ENCODE peak calls at places on chromosomes 16 and 17, in five cellular contexts. O is A549, W is prostate gland, D is fibroblast of lung, G is psoas muscle. Y is an unnamed sample.

GRCh38 chr16:22210854-22211253 is 4.8 kb downstream of the EEF2K start:
- DNase-seq in O (no peak), W (no peak), D (no peak), G (no peak), Y (no peak)

GRCh38 chr17:4573682-4574081 is 10.6 kb upstream of the SMTNL2 start:
- DNase-seq in O (peak; percentile 67), W (no peak), D (no peak), G (peak; percentile 91), Y (no peak)

GRCh38 chr17:1019451-1019850 is 22.5 kb downstream of the TIMM22 start:
- DNase-seq in O (no peak), W (no peak), D (no peak), G (peak; percentile 51), Y (no peak)

GRCh38 chr16:81324808-81325207 is 10.0 kb downstream of the GAN start:
- DNase-seq in O (no peak), W (no peak), D (no peak), G (no peak), Y (no peak)

GRCh38 chr17:58005031-58005727 is 1.9 kb downstream of the SRSF1 start:
- DNase-seq in O (no peak), W (no peak), D (no peak), G (no peak), Y (peak; percentile 32)

GRCh38 chr16:30470632-30471007 is 1.9 kb upstream of the ITGAL start:
- DNase-seq in O (no peak), W (no peak), D (no peak), G (no peak), Y (no peak)

GRCh38 chr17:1639549-1639948 is 6.0 kb downstream of the SCARF1 start:
- DNase-seq in O (no peak), W (no peak), D (no peak), G (no peak), Y (no peak)

GRCh38 chr16:50021509-50021908 is 3.5 kb upstream of the CNEP1R1 start:
- DNase-seq in O (no peak), W (no peak), D (no peak), G (no peak), Y (peak; percentile 23)

GRCh38 chr16:80804061-80804450 is 342 bp downstream of the CDYL2 start:
- DNase-seq in O (no peak), W (peak; percentile 24), D (peak; percentile 67), G (peak; percentile 68), Y (no peak)

GRCh38 chr16:72637306-72637705 is 410.6 kb downstream of the ZFHX3 start:
- DNase-seq in O (no peak), W (no peak), D (peak; percentile 79), G (no peak), Y (no peak)

GRCh38 chr16:22217890-22218730 is 12.0 kb downstream of the EEF2K start:
- DNase-seq in O (peak; percentile 51), W (no peak), D (no peak), G (peak; percentile 70), Y (no peak)

GRCh38 chr16:9408297-9408696 is 316.9 kb downstream of the HAPSTR1 start:
- DNase-seq in O (no peak), W (no peak), D (no peak), G (no peak), Y (no peak)

GRCh38 chr16:23496826-23497542 is 13.3 kb downstream of the GGA2 start:
- DNase-seq in O (no peak), W (peak; percentile 31), D (peak; percentile 20), G (no peak), Y (no peak)

DNA sequence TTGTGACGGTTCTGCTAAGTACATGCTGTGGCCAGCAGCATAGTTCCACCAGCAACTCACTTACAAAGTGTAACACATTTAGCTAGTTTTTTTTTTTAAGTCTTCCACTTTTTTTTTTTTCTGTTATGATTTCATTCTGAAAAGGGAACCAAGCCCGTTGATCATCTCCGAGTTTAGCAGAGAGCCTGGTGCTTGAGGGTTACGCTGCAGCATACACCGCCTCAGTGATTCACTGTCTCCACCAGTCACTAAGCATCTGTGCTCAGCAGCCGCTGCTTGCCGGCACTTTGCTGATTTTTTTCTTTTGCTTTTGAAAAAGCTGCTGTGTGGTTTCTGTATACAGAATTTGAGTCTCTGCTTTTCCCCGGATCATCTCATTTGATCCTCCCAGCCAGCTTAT is 194.5 kb upstream of the CDH13 start:
- DNase-seq in O (no peak), W (no peak), D (no peak), G (no peak), Y (no peak)
- H3K4me3 ChIP-seq in O (no peak overlapping the region), W (no peak overlapping the region), D (no peak overlapping the region), G (no peak overlapping the region), Y (no peak overlapping the region)

GRCh38 chr17:17434477-17434876 is 42.3 kb upstream of the MED9 start:
- DNase-seq in O (no peak), W (no peak), D (no peak), G (no peak), Y (no peak)
- H3K9me3 ChIP-seq in O (no peaks in the 10 kb centered on the region), W (no peaks in the 10 kb centered on the region), D (no peaks in the 10 kb centered on the region), G (no peaks in the 10 kb centered on the region), Y (no peaks in the 10 kb centered on the region)

DNA sequence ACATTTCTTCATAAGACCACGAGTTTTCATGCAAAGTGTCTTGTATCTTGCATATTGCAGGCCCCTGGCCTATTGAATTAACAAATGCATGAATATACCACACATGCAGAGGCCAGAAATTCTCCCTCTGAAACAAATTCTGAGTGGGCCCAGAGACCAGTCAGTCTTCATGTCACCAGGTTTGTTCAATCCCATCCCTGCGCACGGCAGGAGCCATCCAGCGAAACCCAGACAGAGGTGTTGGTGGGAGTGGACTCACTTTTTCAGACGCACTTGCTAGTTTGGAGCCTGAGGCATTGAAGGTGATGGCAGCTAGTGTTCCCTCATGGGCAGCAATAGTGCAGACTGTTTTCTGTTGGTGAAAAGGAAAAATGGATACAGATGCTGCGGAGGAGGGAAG is 21.9 kb downstream of the WIPI1 start:
- DNase-seq in O (no peak), W (no peak), D (no peak), G (no peak), Y (no peak)
- H3K4me1 ChIP-seq in O (peaks cover 3% of the 10 kb centered on the region), W (peaks cover 5% of the 10 kb centered on the region), D (peaks cover 6% of the 10 kb centered on the region), G (peaks cover 40% of the 10 kb centered on the region), Y (no peaks in the 10 kb centered on the region)

DNA sequence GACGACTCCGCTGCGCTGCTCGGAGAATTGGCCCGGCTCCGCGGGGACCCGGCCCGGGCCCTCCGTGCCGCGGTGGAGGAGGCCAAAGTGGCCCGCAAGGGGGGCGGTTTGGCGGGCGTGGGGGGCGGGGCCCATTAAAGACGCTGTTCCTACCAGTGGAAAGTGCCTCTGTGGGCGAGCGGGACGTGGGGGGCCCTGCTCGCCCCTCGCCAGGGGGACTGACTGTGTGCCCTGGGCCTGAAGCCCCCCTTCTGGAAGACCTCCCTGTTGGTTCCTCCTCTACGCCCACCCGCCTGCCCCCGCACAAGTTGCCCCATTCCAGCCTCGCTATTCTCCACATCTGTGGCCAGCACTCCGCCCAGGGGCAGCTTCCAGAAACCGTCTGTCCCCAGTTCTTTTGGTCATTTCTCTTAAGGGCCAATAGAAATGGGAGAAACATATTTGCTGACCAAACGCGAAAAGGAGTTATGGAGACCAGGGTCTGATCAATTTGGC is 1.9 kb upstream of the FGF11 start:
- DNase-seq in O (no peak), W (no peak), D (no peak), G (no peak), Y (no peak)
- H3K4me3 ChIP-seq in O (peak overlapping the region; percentile 55), W (peak overlapping the region; percentile 40), D (no peak overlapping the region), G (peak overlapping the region; percentile 72), Y (peak overlapping the region; percentile 22)

DNA sequence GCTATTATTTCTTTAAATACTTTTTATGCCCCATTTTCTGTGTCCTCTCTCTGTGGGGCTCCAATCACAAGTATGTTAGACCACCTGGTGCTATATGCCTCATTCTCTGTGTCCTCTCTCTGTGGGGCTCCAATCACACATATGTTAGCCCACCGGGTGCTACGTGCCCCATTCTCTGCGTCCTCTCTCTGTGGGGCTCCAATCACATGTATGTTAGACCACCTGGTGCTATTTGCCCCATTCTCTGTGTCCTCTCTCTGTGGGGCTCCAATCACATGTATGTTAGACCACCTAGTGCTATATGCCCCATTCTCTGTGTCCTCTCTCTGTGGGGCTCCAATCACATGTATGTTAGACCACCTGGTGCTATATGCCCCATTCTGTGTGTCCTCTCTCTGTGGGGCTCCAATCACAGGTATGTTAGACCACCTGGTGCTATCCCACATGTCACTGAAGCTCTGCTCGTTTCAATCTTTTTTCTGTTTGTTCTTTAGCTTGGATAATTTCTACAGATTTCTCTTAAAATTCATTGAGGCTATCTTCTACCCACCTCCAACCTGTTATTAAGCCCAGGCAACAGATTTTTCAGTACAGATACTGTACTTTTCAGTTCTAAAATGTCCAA is 28.2 kb downstream of the LMF1 start:
- DNase-seq in O (no peak), W (no peak), D (no peak), G (peak; percentile 3), Y (no peak)
- H3K9me3 ChIP-seq in O (no peaks in the 10 kb centered on the region), W (no peaks in the 10 kb centered on the region), D (no peaks in the 10 kb centered on the region), G (peaks cover 13% of the 10 kb centered on the region), Y (peaks cover 3% of the 10 kb centered on the region)

GRCh38 chr17:78340183-78340955 is 19.5 kb downstream of the SOCS3 start:
- DNase-seq in O (no peak), W (no peak), D (no peak), G (no peak), Y (no peak)
- H3K4me1 ChIP-seq in O (peaks cover 79% of the 10 kb centered on the region), W (peaks cover 3% of the 10 kb centered on the region), D (peaks cover 37% of the 10 kb centered on the region), G (peaks cover 40% of the 10 kb centered on the region), Y (peaks cover 4% of the 10 kb centered on the region)

GRCh38 chr17:74859439-74860228 is at the start of gene GRIN2C:
- DNase-seq in O (no peak), W (no peak), D (no peak), G (no peak), Y (no peak)
- H3K4me3 ChIP-seq in O (peak within 1 kb of the TSS; percentile 39), W (peak within 1 kb of the TSS; percentile 19), D (no peak within 1 kb of the TSS), G (peak within 1 kb of the TSS; percentile 56), Y (peak within 1 kb of the TSS; percentile 36)

GRCh38 chr16:35405547-35405946 is 1946.1 kb downstream of the TP53TG3F start:
- DNase-seq in O (no peak), W (no peak), D (no peak), G (no peak), Y (no peak)
- H3K9me3 ChIP-seq in O (no peaks in the 10 kb centered on the region), W (no peaks in the 10 kb centered on the region), D (no peaks in the 10 kb centered on the region), G (no peaks in the 10 kb centered on the region), Y (no peaks in the 10 kb centered on the region)